ENCODE peak calls at places on chromosomes 11 and 22, in six cellular contexts. One of them, this sample, is unnamed.

GRCh38 chr11:103395612-103396011 is 286.4 kb downstream of the DYNC2H1 start:
- DNase-seq in NT2/D1: no peak
- DNase-seq in GM12878: no peak
- DNase-seq in K562: no peak
- DNase-seq in HCT116: no peak
- DNase-seq in H1: no peak
- DNase-seq in this sample: peak

GRCh38 chr11:118343981-118344521 is at the start of gene CD3G:
- DNase-seq in NT2/D1: no peak
- DNase-seq in H1: no peak
- DNase-seq in GM12878: no peak
- DNase-seq in K562: no peak
- DNase-seq in HCT116: no peak
- DNase-seq in this sample: no peak

GRCh38 chr22:48402591-48403031 is 1425.1 kb downstream of the BRD1 start:
- DNase-seq in GM12878: no peak
- DNase-seq in NT2/D1: no peak
- DNase-seq in HCT116: no peak
- DNase-seq in K562: no peak
- DNase-seq in H1: no peak
- DNase-seq in this sample: no peak

GRCh38 chr11:554824-555499 is 5.6 kb downstream of the LMNTD2 start:
- DNase-seq in K562: peak
- DNase-seq in GM12878: no peak
- DNase-seq in HCT116: peak
- DNase-seq in NT2/D1: peak
- DNase-seq in H1: peak
- DNase-seq in this sample: peak

GRCh38 chr22:44538071-44538470 is 40.0 kb upstream of the RTL6 start:
- DNase-seq in HCT116: no peak
- DNase-seq in NT2/D1: no peak
- DNase-seq in GM12878: no peak
- DNase-seq in K562: no peak
- DNase-seq in H1: no peak
- DNase-seq in this sample: peak

GRCh38 chr11:114079406-114080072 is 20.0 kb downstream of the ZBTB16 start:
- DNase-seq in GM12878: no peak
- DNase-seq in K562: no peak
- DNase-seq in HCT116: no peak
- DNase-seq in NT2/D1: no peak
- DNase-seq in H1: no peak
- DNase-seq in this sample: no peak

GRCh38 chr11:108253176-108253575 is 30.3 kb downstream of the ATM start:
- DNase-seq in K562: no peak
- DNase-seq in HCT116: no peak
- DNase-seq in GM12878: no peak
- DNase-seq in NT2/D1: no peak
- DNase-seq in H1: no peak
- DNase-seq in this sample: no peak

GRCh38 chr22:50141462-50141861 is 29.1 kb upstream of the PANX2 start:
- DNase-seq in NT2/D1: no peak
- DNase-seq in H1: no peak
- DNase-seq in HCT116: no peak
- DNase-seq in GM12878: no peak
- DNase-seq in K562: no peak
- DNase-seq in this sample: no peak

GRCh38 chr11:118572075-118572913 is at the start of gene ARCN1:
- DNase-seq in NT2/D1: peak
- DNase-seq in H1: peak
- DNase-seq in HCT116: peak
- DNase-seq in GM12878: peak
- DNase-seq in K562: peak
- DNase-seq in this sample: peak

GRCh38 chr11:99693941-99694492 is 673.3 kb downstream of the CNTN5 start:
- DNase-seq in HCT116: no peak
- DNase-seq in K562: no peak
- DNase-seq in H1: no peak
- DNase-seq in NT2/D1: no peak
- DNase-seq in GM12878: no peak
- DNase-seq in this sample: peak

GRCh38 chr11:2693851-2694261 is 5.9 kb downstream of the KCNQ1OT1 start:
- DNase-seq in GM12878: no peak
- DNase-seq in NT2/D1: peak
- DNase-seq in K562: no peak
- DNase-seq in HCT116: no peak
- DNase-seq in H1: no peak
- DNase-seq in this sample: peak

GRCh38 chr22:47373648-47374272 is 611.3 kb downstream of the TBC1D22A start:
- DNase-seq in K562: no peak
- DNase-seq in GM12878: no peak
- DNase-seq in H1: no peak
- DNase-seq in HCT116: no peak
- DNase-seq in NT2/D1: no peak
- DNase-seq in this sample: no peak

GRCh38 chr11:133064152-133064877 is 468.0 kb downstream of the OPCML start:
- DNase-seq in H1: peak
- DNase-seq in GM12878: no peak
- DNase-seq in NT2/D1: peak
- DNase-seq in K562: peak
- DNase-seq in HCT116: no peak
- DNase-seq in this sample: peak

GRCh38 chr11:117217141-117217609 is 14.7 kb downstream of the PCSK7 start:
- DNase-seq in H1: no peak
- DNase-seq in GM12878: no peak
- DNase-seq in K562: no peak
- DNase-seq in NT2/D1: no peak
- DNase-seq in HCT116: no peak
- DNase-seq in this sample: no peak

GRCh38 chr11:12532580-12532979 is 141.6 kb upstream of the TEAD1 start:
- DNase-seq in GM12878: no peak
- DNase-seq in NT2/D1: no peak
- DNase-seq in H1: no peak
- DNase-seq in HCT116: no peak
- DNase-seq in K562: no peak
- DNase-seq in this sample: no peak

GRCh38 chr11:105004021-105004420 is 18.9 kb downstream of the CASP5 start:
- DNase-seq in HCT116: no peak
- DNase-seq in NT2/D1: no peak
- DNase-seq in H1: no peak
- DNase-seq in GM12878: no peak
- DNase-seq in K562: no peak
- DNase-seq in this sample: peak

GRCh38 chr11:43358670-43359431 is at the start of gene TTC17:
- DNase-seq in HCT116: peak
- DNase-seq in K562: peak
- DNase-seq in H1: peak
- DNase-seq in GM12878: peak
- DNase-seq in NT2/D1: peak
- DNase-seq in this sample: peak
- TF ChIP-seq ZNF274 in HCT116: no peak
- TF ChIP-seq ZNF274 in K562: no peak
- TF ChIP-seq ZNF274 in H1: no peak
- TF ChIP-seq ZNF274 in GM12878: no peak
- TF ChIP-seq ZNF274 in NT2/D1: no peak
- TF ChIP-seq ZNF274 in this sample: peak

GRCh38 chr11:7610393-7610792 is 62.9 kb downstream of the CYB5R2 start:
- DNase-seq in NT2/D1: no peak
- DNase-seq in HCT116: no peak
- DNase-seq in H1: no peak
- DNase-seq in K562: no peak
- DNase-seq in GM12878: no peak
- DNase-seq in this sample: no peak
- H3K9ac ChIP-seq in NT2/D1: no peak
- H3K9ac ChIP-seq in HCT116: no peak
- H3K9ac ChIP-seq in H1: no peak
- H3K9ac ChIP-seq in K562: no peak
- H3K9ac ChIP-seq in GM12878: no peak
- H3K9ac ChIP-seq in this sample: no peak

GRCh38 chr22:27757928-27758525 is 43.5 kb downstream of the MN1 start:
- DNase-seq in GM12878: no peak
- DNase-seq in HCT116: no peak
- DNase-seq in NT2/D1: no peak
- DNase-seq in H1: no peak
- DNase-seq in K562: no peak
- DNase-seq in this sample: no peak
- TF ChIP-seq ZNF274 in GM12878: no peak
- TF ChIP-seq ZNF274 in HCT116: no peak
- TF ChIP-seq ZNF274 in NT2/D1: no peak
- TF ChIP-seq ZNF274 in H1: no peak
- TF ChIP-seq ZNF274 in K562: no peak
- TF ChIP-seq ZNF274 in this sample: no peak

GRCh38 chr11:65120831-65121230 is 1.1 kb downstream of the FAU start:
- DNase-seq in GM12878: no peak
- DNase-seq in NT2/D1: no peak
- DNase-seq in H1: no peak
- DNase-seq in HCT116: no peak
- DNase-seq in K562: no peak
- DNase-seq in this sample: no peak

GRCh38 chr11:65119670-65119995 is 2.1 kb upstream of the ZNHIT2 start:
- DNase-seq in H1: no peak
- DNase-seq in K562: no peak
- DNase-seq in GM12878: no peak
- DNase-seq in HCT116: no peak
- DNase-seq in NT2/D1: no peak
- DNase-seq in this sample: no peak

GRCh38 chr11:65124480-65125196 is 2.5 kb downstream of the MRPL49 start:
- DNase-seq in K562: no peak
- DNase-seq in GM12878: no peak
- DNase-seq in H1: no peak
- DNase-seq in NT2/D1: no peak
- DNase-seq in HCT116: no peak
- DNase-seq in this sample: no peak

GRCh38 chr11:65121447-65121864 is 478 bp downstream of the FAU start:
- DNase-seq in GM12878: no peak
- DNase-seq in NT2/D1: no peak
- DNase-seq in HCT116: no peak
- DNase-seq in H1: no peak
- DNase-seq in K562: no peak
- DNase-seq in this sample: no peak

DNA sequence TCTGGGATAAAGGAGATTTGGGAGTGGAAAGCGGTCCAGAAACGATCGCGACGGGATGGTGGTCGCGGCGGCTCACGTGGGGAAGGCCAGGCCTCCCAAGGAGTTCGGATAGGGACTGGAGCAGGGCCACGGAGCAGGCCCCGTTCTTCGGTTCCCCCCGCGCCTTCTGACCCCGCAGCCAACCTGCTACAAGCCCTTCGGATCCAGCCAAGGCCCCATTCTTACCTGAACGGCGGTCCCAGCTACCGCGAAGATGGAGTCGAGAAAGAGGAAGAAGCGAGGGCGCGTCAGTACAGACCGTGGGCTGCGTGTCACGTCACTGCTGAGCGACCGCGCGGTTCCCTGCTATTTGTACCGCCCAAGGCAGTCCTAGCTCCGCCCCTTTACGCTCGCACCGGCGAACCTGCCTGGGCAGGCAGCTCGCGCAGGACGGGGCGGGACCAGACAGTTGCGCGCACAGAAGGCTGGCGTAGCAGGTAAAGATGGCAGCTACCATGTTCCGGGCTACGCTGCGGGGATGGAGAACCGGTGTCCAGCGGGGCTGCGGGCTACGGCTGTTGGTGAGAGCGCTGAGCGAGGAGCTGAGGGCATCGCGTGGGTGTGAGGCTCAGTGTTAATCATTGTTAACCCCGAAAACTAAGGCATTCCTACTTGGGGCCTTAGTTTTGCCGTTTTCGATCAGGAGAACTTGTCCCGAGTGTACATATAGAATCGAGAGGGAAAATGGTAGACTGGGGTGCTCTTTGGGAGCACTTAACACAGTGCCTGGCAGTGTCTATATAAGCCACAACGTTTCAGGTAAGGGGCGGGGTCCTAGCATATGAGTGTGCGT is at the start of the genes FAU and MRPL49:
- DNase-seq in H1: peak
- DNase-seq in NT2/D1: peak
- DNase-seq in HCT116: peak
- DNase-seq in GM12878: peak
- DNase-seq in K562: peak
- DNase-seq in this sample: peak
- H3K9ac ChIP-seq in H1: peak
- H3K9ac ChIP-seq in NT2/D1: peak
- H3K9ac ChIP-seq in HCT116: peak
- H3K9ac ChIP-seq in GM12878: peak
- H3K9ac ChIP-seq in K562: peak
- H3K9ac ChIP-seq in this sample: peak

DNA sequence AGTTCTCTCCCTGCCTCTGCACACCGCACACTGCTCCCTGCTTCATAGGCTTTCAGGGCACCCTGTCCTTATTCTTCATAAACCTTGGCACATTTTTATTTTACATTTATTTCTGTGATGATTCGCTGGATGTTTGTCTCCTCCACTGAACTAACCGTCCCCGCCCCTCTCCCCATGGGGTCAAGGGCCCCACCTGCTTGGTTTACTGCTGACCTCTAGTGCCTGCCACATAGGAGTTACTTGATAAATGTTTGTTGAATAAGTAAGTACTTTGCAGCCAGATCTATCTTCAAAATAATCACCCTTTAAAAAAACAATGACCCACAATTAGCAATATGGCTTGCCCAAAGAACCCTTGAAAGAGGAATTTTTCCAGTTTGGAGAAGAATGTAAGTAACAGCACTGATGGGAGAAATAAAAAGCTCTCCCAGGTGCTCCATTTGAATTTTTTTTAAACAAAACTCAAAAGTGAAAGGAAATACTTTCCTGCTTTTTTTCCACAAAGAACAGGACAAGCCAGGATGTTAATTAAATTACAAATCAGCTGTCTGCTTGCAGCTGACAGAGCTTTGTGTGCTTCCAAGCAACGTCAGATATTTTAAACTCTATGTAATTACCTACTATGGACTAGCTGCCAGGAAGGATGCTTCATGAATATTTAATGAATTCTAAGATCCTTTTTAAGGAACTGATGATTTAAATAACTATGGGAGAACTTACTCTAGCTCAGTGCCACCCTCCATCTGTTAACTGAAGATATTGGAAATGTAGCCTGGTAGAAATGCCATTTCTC is 1083.6 kb downstream of the DLG2 start:
- DNase-seq in HCT116: no peak
- DNase-seq in H1: peak
- DNase-seq in GM12878: no peak
- DNase-seq in NT2/D1: peak
- DNase-seq in K562: no peak
- DNase-seq in this sample: no peak
- TF ChIP-seq ZNF274 in HCT116: no peak
- TF ChIP-seq ZNF274 in H1: no peak
- TF ChIP-seq ZNF274 in GM12878: no peak
- TF ChIP-seq ZNF274 in NT2/D1: no peak
- TF ChIP-seq ZNF274 in K562: no peak
- TF ChIP-seq ZNF274 in this sample: no peak